ENCODE peak calls at places on chromosomes 5 and 9, in nine cellular contexts. B is A172; S is PC-3; I is caudate nucleus; U is heart right ventricle; C is activated CD4-positive, alpha-beta T cell treated with anti-CD3 and anti-CD28 coated beads, Interleukin-2, amount 10 ng/mL, durations not matched to agents 24 days and 14 days; X is hippocampal formation; L is Kasumi-1; O is GM12892. F is an unnamed sample.
A peak's percentile ranks its signal among the peaks of the same experiment; 100 is the strongest.

GRCh38 chr5:909086-909485 is 16.4 kb downstream of the TRIP13 start:
- DNase-seq in B (no peak), O (no peak), I (no peak), X (no peak), C (no peak), L (no peak), U (no peak), S (no peak), F (no peak)

GRCh38 chr9:118674942-118675341 is 694.3 kb downstream of the BRINP1 start:
- DNase-seq in C (no peak), O (no peak), L (no peak), U (no peak), B (no peak), I (no peak), X (no peak), S (no peak), F (no peak)

GRCh38 chr5:131382407-131383395 is 118.8 kb downstream of the CDC42SE2 start:
- DNase-seq in O (no peak), C (peak; percentile 89), S (peak; percentile 61), B (peak; percentile 84), X (no peak), I (no peak), U (no peak), L (peak; percentile 90), F (no peak)

GRCh38 chr5:39130716-39131115 is 56.5 kb upstream of the RICTOR start:
- DNase-seq in B (no peak), O (no peak), C (no peak), S (peak; percentile 34), U (no peak), X (no peak), I (no peak), L (no peak), F (no peak)

GRCh38 chr5:17367256-17367845 is 130.7 kb upstream of the TAF11L2 start:
- DNase-seq in S (no peak), X (no peak), I (no peak), B (no peak), L (no peak), O (no peak), U (no peak), C (no peak), F (no peak)

GRCh38 chr9:125784286-125785049 is 37.3 kb downstream of the PBX3 start:
- DNase-seq in C (no peak), B (peak; percentile 72), X (no peak), U (no peak), L (no peak), S (no peak), O (no peak), I (no peak), F (no peak)

GRCh38 chr5:80516826-80517225 is 28.9 kb downstream of the FAM151B start:
- DNase-seq in I (no peak), C (no peak), O (no peak), U (no peak), L (no peak), B (peak; percentile 92), S (peak; percentile 83), X (no peak), F (no peak)

GRCh38 chr9:111961011-111961410 is 64.4 kb downstream of the UGCG start:
- DNase-seq in U (no peak), O (no peak), S (peak; percentile 28), L (no peak), X (no peak), I (no peak), C (no peak), B (peak; percentile 64), F (no peak)

GRCh38 chr9:20725675-20726074 is 41.6 kb downstream of the FOCAD start:
- DNase-seq in C (no peak), I (no peak), S (no peak), B (no peak), O (no peak), U (no peak), L (no peak), X (no peak), F (no peak)

GRCh38 chr9:4139201-4139600 is 160.7 kb downstream of the GLIS3 start:
- DNase-seq in O (no peak), L (no peak), B (no peak), X (no peak), U (no peak), S (no peak), I (no peak), C (no peak), F (no peak)

GRCh38 chr5:96432245-96433065 is 593 bp downstream of the PCSK1 start:
- DNase-seq in L (no peak), X (no peak), I (peak; percentile 44), S (no peak), U (no peak), C (no peak), B (no peak), O (no peak), F (no peak)

GRCh38 chr5:163914911-163915310 is 409.5 kb downstream of the MAT2B start:
- DNase-seq in C (no peak), U (no peak), L (no peak), O (no peak), B (no peak), I (no peak), S (no peak), X (no peak), F (no peak)

F was measured in heart left ventricle.